ENCODE peak calls at places on chromosomes 7 and 10, in ten cellular contexts. One of them, this sample, is unnamed.

GRCh38 chr10:63003816-63004453 is 129.2 kb upstream of the NRBF2 start:
- DNase-seq in prostate gland: no peak
- DNase-seq in dorsolateral prefrontal cortex: no peak
- DNase-seq in aorta: no peak
- DNase-seq in CD8-positive, alpha-beta memory T cell: peak
- DNase-seq in PC-3: peak
- DNase-seq in esophagus squamous epithelium: no peak
- DNase-seq in hepatocyte: no peak
- DNase-seq in fibroblast of pulmonary artery: peak
- DNase-seq in astrocyte of the spinal cord: no peak
- DNase-seq in this sample: no peak

GRCh38 chr7:16092711-16093110 is 328.6 kb downstream of the CRPPA start:
- DNase-seq in prostate gland: no peak
- DNase-seq in dorsolateral prefrontal cortex: no peak
- DNase-seq in aorta: no peak
- DNase-seq in CD8-positive, alpha-beta memory T cell: no peak
- DNase-seq in PC-3: no peak
- DNase-seq in esophagus squamous epithelium: no peak
- DNase-seq in hepatocyte: no peak
- DNase-seq in fibroblast of pulmonary artery: no peak
- DNase-seq in astrocyte of the spinal cord: no peak
- DNase-seq in this sample: no peak

GRCh38 chr10:19892677-19893076 is 76.4 kb downstream of the PLXDC2 start:
- DNase-seq in prostate gland: no peak
- DNase-seq in dorsolateral prefrontal cortex: no peak
- DNase-seq in aorta: no peak
- DNase-seq in CD8-positive, alpha-beta memory T cell: no peak
- DNase-seq in PC-3: no peak
- DNase-seq in esophagus squamous epithelium: no peak
- DNase-seq in hepatocyte: no peak
- DNase-seq in fibroblast of pulmonary artery: no peak
- DNase-seq in astrocyte of the spinal cord: no peak
- DNase-seq in this sample: no peak

GRCh38 chr10:88330174-88330573 is 252.9 kb downstream of the RNLS start:
- DNase-seq in prostate gland: no peak
- DNase-seq in dorsolateral prefrontal cortex: no peak
- DNase-seq in aorta: no peak
- DNase-seq in CD8-positive, alpha-beta memory T cell: no peak
- DNase-seq in PC-3: no peak
- DNase-seq in esophagus squamous epithelium: no peak
- DNase-seq in hepatocyte: no peak
- DNase-seq in fibroblast of pulmonary artery: no peak
- DNase-seq in astrocyte of the spinal cord: no peak
- DNase-seq in this sample: no peak

GRCh38 chr7:17944720-17945119 is 4.4 kb upstream of the SNX13 start:
- DNase-seq in prostate gland: no peak
- DNase-seq in dorsolateral prefrontal cortex: no peak
- DNase-seq in aorta: no peak
- DNase-seq in CD8-positive, alpha-beta memory T cell: no peak
- DNase-seq in PC-3: no peak
- DNase-seq in esophagus squamous epithelium: no peak
- DNase-seq in hepatocyte: no peak
- DNase-seq in fibroblast of pulmonary artery: no peak
- DNase-seq in astrocyte of the spinal cord: no peak
- DNase-seq in this sample: no peak

GRCh38 chr7:79217976-79218626 is 235.4 kb downstream of the MAGI2 start:
- DNase-seq in prostate gland: no peak
- DNase-seq in dorsolateral prefrontal cortex: no peak
- DNase-seq in aorta: no peak
- DNase-seq in CD8-positive, alpha-beta memory T cell: no peak
- DNase-seq in PC-3: no peak
- DNase-seq in esophagus squamous epithelium: no peak
- DNase-seq in hepatocyte: no peak
- DNase-seq in fibroblast of pulmonary artery: no peak
- DNase-seq in astrocyte of the spinal cord: no peak
- DNase-seq in this sample: no peak

GRCh38 chr7:118175751-118176150 is 8.2 kb upstream of the LSM8 start:
- DNase-seq in prostate gland: no peak
- DNase-seq in dorsolateral prefrontal cortex: no peak
- DNase-seq in aorta: no peak
- DNase-seq in CD8-positive, alpha-beta memory T cell: no peak
- DNase-seq in PC-3: no peak
- DNase-seq in esophagus squamous epithelium: no peak
- DNase-seq in hepatocyte: no peak
- DNase-seq in fibroblast of pulmonary artery: no peak
- DNase-seq in astrocyte of the spinal cord: no peak
- DNase-seq in this sample: no peak

GRCh38 chr7:123367508-123368122 is 166.8 kb downstream of the IQUB start:
- DNase-seq in prostate gland: no peak
- DNase-seq in dorsolateral prefrontal cortex: no peak
- DNase-seq in aorta: no peak
- DNase-seq in CD8-positive, alpha-beta memory T cell: no peak
- DNase-seq in PC-3: peak
- DNase-seq in esophagus squamous epithelium: no peak
- DNase-seq in hepatocyte: peak
- DNase-seq in fibroblast of pulmonary artery: peak
- DNase-seq in astrocyte of the spinal cord: peak
- DNase-seq in this sample: peak

GRCh38 chr7:100856871-100857282 is 4.4 kb downstream of the SLC12A9 start:
- DNase-seq in prostate gland: no peak
- DNase-seq in dorsolateral prefrontal cortex: no peak
- DNase-seq in aorta: no peak
- DNase-seq in CD8-positive, alpha-beta memory T cell: no peak
- DNase-seq in PC-3: no peak
- DNase-seq in esophagus squamous epithelium: no peak
- DNase-seq in hepatocyte: no peak
- DNase-seq in fibroblast of pulmonary artery: no peak
- DNase-seq in astrocyte of the spinal cord: no peak
- DNase-seq in this sample: no peak

GRCh38 chr10:10552948-10553347 is 464.7 kb upstream of the CELF2 start:
- DNase-seq in prostate gland: no peak
- DNase-seq in dorsolateral prefrontal cortex: no peak
- DNase-seq in aorta: no peak
- DNase-seq in CD8-positive, alpha-beta memory T cell: no peak
- DNase-seq in PC-3: no peak
- DNase-seq in esophagus squamous epithelium: no peak
- DNase-seq in hepatocyte: no peak
- DNase-seq in fibroblast of pulmonary artery: no peak
- DNase-seq in astrocyte of the spinal cord: no peak
- DNase-seq in this sample: no peak

GRCh38 chr10:84331091-84331490 is 2.7 kb downstream of the CCSER2 start:
- DNase-seq in prostate gland: no peak
- DNase-seq in dorsolateral prefrontal cortex: no peak
- DNase-seq in aorta: no peak
- DNase-seq in CD8-positive, alpha-beta memory T cell: no peak
- DNase-seq in PC-3: no peak
- DNase-seq in esophagus squamous epithelium: no peak
- DNase-seq in hepatocyte: no peak
- DNase-seq in fibroblast of pulmonary artery: no peak
- DNase-seq in astrocyte of the spinal cord: no peak
- DNase-seq in this sample: no peak

GRCh38 chr10:80474597-80474910 is 20.4 kb downstream of the TSPAN14 start:
- DNase-seq in prostate gland: no peak
- DNase-seq in dorsolateral prefrontal cortex: no peak
- DNase-seq in aorta: no peak
- DNase-seq in CD8-positive, alpha-beta memory T cell: no peak
- DNase-seq in PC-3: no peak
- DNase-seq in esophagus squamous epithelium: no peak
- DNase-seq in hepatocyte: no peak
- DNase-seq in fibroblast of pulmonary artery: no peak
- DNase-seq in astrocyte of the spinal cord: no peak
- DNase-seq in this sample: no peak

GRCh38 chr10:7471720-7472367 is 61.0 kb upstream of the SFMBT2 start:
- DNase-seq in prostate gland: no peak
- DNase-seq in dorsolateral prefrontal cortex: peak
- DNase-seq in aorta: no peak
- DNase-seq in CD8-positive, alpha-beta memory T cell: no peak
- DNase-seq in PC-3: no peak
- DNase-seq in esophagus squamous epithelium: no peak
- DNase-seq in hepatocyte: no peak
- DNase-seq in fibroblast of pulmonary artery: no peak
- DNase-seq in astrocyte of the spinal cord: no peak
- DNase-seq in this sample: no peak

GRCh38 chr7:151520419-151521229 is 929 bp upstream of the RHEB start:
- DNase-seq in prostate gland: peak
- DNase-seq in dorsolateral prefrontal cortex: peak
- DNase-seq in aorta: peak
- DNase-seq in CD8-positive, alpha-beta memory T cell: no peak
- DNase-seq in PC-3: peak
- DNase-seq in esophagus squamous epithelium: no peak
- DNase-seq in hepatocyte: no peak
- DNase-seq in fibroblast of pulmonary artery: no peak
- DNase-seq in astrocyte of the spinal cord: peak
- DNase-seq in this sample: no peak

GRCh38 chr7:43053968-43054367 is 58.5 kb upstream of the HECW1 start:
- DNase-seq in prostate gland: no peak
- DNase-seq in dorsolateral prefrontal cortex: no peak
- DNase-seq in aorta: no peak
- DNase-seq in CD8-positive, alpha-beta memory T cell: no peak
- DNase-seq in PC-3: no peak
- DNase-seq in esophagus squamous epithelium: no peak
- DNase-seq in hepatocyte: no peak
- DNase-seq in fibroblast of pulmonary artery: no peak
- DNase-seq in astrocyte of the spinal cord: no peak
- DNase-seq in this sample: no peak

GRCh38 chr7:43057151-43057550 is 55.3 kb upstream of the HECW1 start:
- DNase-seq in prostate gland: no peak
- DNase-seq in dorsolateral prefrontal cortex: no peak
- DNase-seq in aorta: no peak
- DNase-seq in CD8-positive, alpha-beta memory T cell: no peak
- DNase-seq in PC-3: no peak
- DNase-seq in esophagus squamous epithelium: no peak
- DNase-seq in hepatocyte: no peak
- DNase-seq in fibroblast of pulmonary artery: no peak
- DNase-seq in astrocyte of the spinal cord: no peak
- DNase-seq in this sample: no peak

GRCh38 chr7:43058271-43059066 is 54.0 kb upstream of the HECW1 start:
- DNase-seq in prostate gland: no peak
- DNase-seq in dorsolateral prefrontal cortex: no peak
- DNase-seq in aorta: no peak
- DNase-seq in CD8-positive, alpha-beta memory T cell: no peak
- DNase-seq in PC-3: no peak
- DNase-seq in esophagus squamous epithelium: no peak
- DNase-seq in hepatocyte: no peak
- DNase-seq in fibroblast of pulmonary artery: no peak
- DNase-seq in astrocyte of the spinal cord: no peak
- DNase-seq in this sample: no peak
- H3K4me3 ChIP-seq in prostate gland: no peak
- H3K4me3 ChIP-seq in dorsolateral prefrontal cortex: no peak
- H3K4me3 ChIP-seq in aorta: no peak
- H3K4me3 ChIP-seq in CD8-positive, alpha-beta memory T cell: no peak
- H3K4me3 ChIP-seq in PC-3: peak
- H3K4me3 ChIP-seq in esophagus squamous epithelium: peak
- H3K4me3 ChIP-seq in hepatocyte: no peak
- H3K4me3 ChIP-seq in fibroblast of pulmonary artery: no peak
- H3K4me3 ChIP-seq in astrocyte of the spinal cord: no peak
- H3K4me3 ChIP-seq in this sample: no peak

DNA sequence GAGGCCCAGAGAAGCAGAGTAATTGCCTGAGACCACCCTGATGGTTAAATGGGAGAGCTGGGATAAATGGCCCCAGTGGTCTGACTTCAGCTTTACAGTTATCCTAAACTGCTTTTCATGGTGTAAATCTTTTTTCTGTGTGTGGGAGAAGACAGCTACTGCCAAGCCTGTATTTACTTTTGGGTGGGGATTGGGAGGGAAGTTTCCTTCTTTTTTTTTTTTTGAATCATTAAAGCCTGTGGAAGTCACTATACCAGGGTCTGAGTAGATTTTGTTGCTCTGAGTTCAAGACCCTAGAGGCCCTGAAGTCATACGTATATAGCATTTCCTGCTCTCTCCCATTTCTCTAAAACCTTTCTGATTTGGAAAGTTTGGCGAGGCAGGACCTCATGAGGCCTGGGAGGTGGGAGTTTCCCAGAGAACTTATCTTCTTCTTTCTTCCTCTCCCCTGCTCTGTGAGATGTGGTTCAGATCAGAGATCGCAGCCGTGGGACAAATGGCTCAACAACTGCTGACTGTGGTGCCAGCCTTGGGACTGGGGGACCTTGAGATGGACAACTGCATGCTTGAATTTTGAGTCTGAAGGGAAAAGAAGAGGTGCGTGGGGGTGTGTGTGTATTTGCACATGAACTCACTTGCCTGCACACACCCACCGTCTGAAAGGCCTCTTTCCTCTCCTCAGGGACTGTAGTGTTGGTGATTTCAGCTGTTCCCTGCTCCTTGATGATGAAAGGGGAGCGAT is 18.1 kb downstream of the LRMDA start:
- DNase-seq in prostate gland: no peak
- DNase-seq in dorsolateral prefrontal cortex: no peak
- DNase-seq in aorta: no peak
- DNase-seq in CD8-positive, alpha-beta memory T cell: no peak
- DNase-seq in PC-3: no peak
- DNase-seq in esophagus squamous epithelium: no peak
- DNase-seq in hepatocyte: no peak
- DNase-seq in fibroblast of pulmonary artery: no peak
- DNase-seq in astrocyte of the spinal cord: no peak
- DNase-seq in this sample: no peak
- H3K4me3 ChIP-seq in prostate gland: no peak
- H3K4me3 ChIP-seq in dorsolateral prefrontal cortex: no peak
- H3K4me3 ChIP-seq in aorta: no peak
- H3K4me3 ChIP-seq in CD8-positive, alpha-beta memory T cell: no peak
- H3K4me3 ChIP-seq in PC-3: no peak
- H3K4me3 ChIP-seq in esophagus squamous epithelium: no peak
- H3K4me3 ChIP-seq in hepatocyte: no peak
- H3K4me3 ChIP-seq in fibroblast of pulmonary artery: no peak
- H3K4me3 ChIP-seq in astrocyte of the spinal cord: no peak
- H3K4me3 ChIP-seq in this sample: no peak

DNA sequence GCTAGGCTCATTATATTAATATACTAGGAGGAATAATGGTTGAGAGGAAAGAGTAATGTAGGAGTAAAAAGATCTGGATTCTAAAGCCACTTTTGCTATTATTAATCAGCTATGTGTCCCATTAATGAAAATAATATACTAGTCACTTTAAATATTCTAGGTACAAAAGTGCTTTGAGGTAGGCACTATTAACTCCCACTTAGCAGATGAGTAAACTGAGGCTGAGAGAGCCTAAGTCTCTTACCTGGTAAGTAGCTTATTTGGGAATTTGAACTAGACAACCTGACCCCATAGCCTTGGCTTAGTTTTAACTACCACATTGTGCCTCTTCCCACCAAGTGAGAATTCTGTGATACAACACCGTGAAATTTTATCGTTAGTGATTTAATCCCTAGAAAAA is 6.0 kb downstream of the ARMC10 start:
- DNase-seq in prostate gland: no peak
- DNase-seq in dorsolateral prefrontal cortex: no peak
- DNase-seq in aorta: no peak
- DNase-seq in CD8-positive, alpha-beta memory T cell: no peak
- DNase-seq in PC-3: no peak
- DNase-seq in esophagus squamous epithelium: no peak
- DNase-seq in hepatocyte: no peak
- DNase-seq in fibroblast of pulmonary artery: no peak
- DNase-seq in astrocyte of the spinal cord: no peak
- DNase-seq in this sample: no peak
- H3K4me3 ChIP-seq in prostate gland: no peak
- H3K4me3 ChIP-seq in dorsolateral prefrontal cortex: no peak
- H3K4me3 ChIP-seq in aorta: no peak
- H3K4me3 ChIP-seq in CD8-positive, alpha-beta memory T cell: no peak
- H3K4me3 ChIP-seq in PC-3: no peak
- H3K4me3 ChIP-seq in esophagus squamous epithelium: no peak
- H3K4me3 ChIP-seq in hepatocyte: no peak
- H3K4me3 ChIP-seq in fibroblast of pulmonary artery: no peak
- H3K4me3 ChIP-seq in astrocyte of the spinal cord: no peak
- H3K4me3 ChIP-seq in this sample: no peak

GRCh38 chr7:2003931-2004812 is 228.6 kb downstream of the MAD1L1 start:
- DNase-seq in prostate gland: no peak
- DNase-seq in dorsolateral prefrontal cortex: no peak
- DNase-seq in aorta: peak
- DNase-seq in CD8-positive, alpha-beta memory T cell: no peak
- DNase-seq in PC-3: no peak
- DNase-seq in esophagus squamous epithelium: no peak
- DNase-seq in hepatocyte: no peak
- DNase-seq in fibroblast of pulmonary artery: no peak
- DNase-seq in astrocyte of the spinal cord: no peak
- DNase-seq in this sample: no peak
- H3K4me3 ChIP-seq in prostate gland: no peak
- H3K4me3 ChIP-seq in dorsolateral prefrontal cortex: no peak
- H3K4me3 ChIP-seq in aorta: no peak
- H3K4me3 ChIP-seq in CD8-positive, alpha-beta memory T cell: no peak
- H3K4me3 ChIP-seq in PC-3: no peak
- H3K4me3 ChIP-seq in esophagus squamous epithelium: no peak
- H3K4me3 ChIP-seq in hepatocyte: no peak
- H3K4me3 ChIP-seq in fibroblast of pulmonary artery: no peak
- H3K4me3 ChIP-seq in astrocyte of the spinal cord: no peak
- H3K4me3 ChIP-seq in this sample: no peak

This sample was measured in LNCaP clone FGC.